ENCODE peak calls at places on chromosomes 2 and 18, in four cellular contexts. Y, V, C and H are unnamed samples.

GRCh38 chr2:238007924-238008323 is 41.1 kb downstream of the UBE2F start:
- ATAC-seq in Y (no peak), C (no peak), V (no peak), H (no peak)

GRCh38 chr18:59559528-59559927 is 137.7 kb downstream of the CCBE1 start:
- ATAC-seq in Y (no peak), V (no peak), C (no peak), H (no peak)

GRCh38 chr2:20264629-20265028 is 39.7 kb upstream of the SDC1 start:
- ATAC-seq in V (no peak), C (no peak), Y (no peak), H (no peak)

GRCh38 chr2:24515841-24516240 is 24.8 kb downstream of the NCOA1 start:
- ATAC-seq in C (peak), V (peak), Y (peak), H (no peak)

GRCh38 chr2:32937602-32938450 is 8.9 kb upstream of the LTBP1 start:
- ATAC-seq in C (no peak), Y (no peak), V (no peak), H (no peak)

GRCh38 chr2:3062476-3063260 is 314.9 kb downstream of the EIPR1 start:
- ATAC-seq in Y (no peak), V (no peak), C (no peak), H (no peak)

GRCh38 chr18:47793609-47794008 is 136.8 kb downstream of the SMAD2 start:
- ATAC-seq in C (no peak), Y (no peak), V (no peak), H (no peak)

GRCh38 chr2:138003411-138003810 is 39.1 kb downstream of the HNMT start:
- ATAC-seq in V (no peak), C (no peak), Y (no peak), H (no peak)

GRCh38 chr18:11518788-11519685 is 90.4 kb upstream of the SLC35G4 start:
- ATAC-seq in Y (peak), C (peak), V (peak), H (peak)

GRCh38 chr2:222769941-222770340 is 90.9 kb upstream of the ACSL3 start:
- ATAC-seq in C (no peak), V (no peak), Y (no peak), H (no peak)

GRCh38 chr18:59650266-59650820 is 46.9 kb downstream of the CCBE1 start:
- ATAC-seq in V (no peak), C (no peak), Y (no peak), H (no peak)

GRCh38 chr2:191003405-191004309 is 10.3 kb downstream of the STAT1 start:
- ATAC-seq in V (no peak), Y (no peak), C (no peak), H (no peak)

GRCh38 chr18:76573325-76574025 is 78.4 kb upstream of the ZNF516 start:
- ATAC-seq in C (peak), Y (no peak), V (peak), H (no peak)

GRCh38 chr2:45207105-45207504 is 197.9 kb upstream of the SIX2 start:
- ATAC-seq in C (no peak), V (no peak), Y (no peak), H (no peak)

GRCh38 chr2:163157891-163158511 is 319.4 kb upstream of the KCNH7 start:
- ATAC-seq in V (no peak), C (no peak), Y (no peak), H (no peak)

GRCh38 chr2:171201767-171202166 is 41.1 kb upstream of the TLK1 start:
- ATAC-seq in V (no peak), C (no peak), Y (no peak), H (no peak)

GRCh38 chr2:181857471-181857870 is 34.1 kb upstream of the ITPRID2 start:
- ATAC-seq in Y (no peak), C (no peak), V (no peak), H (no peak)

GRCh38 chr2:164896634-164897033 is 55.0 kb upstream of the COBLL1 start:
- ATAC-seq in V (no peak), C (peak), Y (peak), H (peak)